ENCODE peak calls at places on chromosomes 12 and 14, in six cellular contexts. Q, I, Y, G, D and T are unnamed samples.

GRCh38 chr12:25276199-25276937 is 25.6 kb upstream of the KRAS start:
- DNase-seq in Q (peak), D (peak), I (no peak), G (peak), Y (no peak), T (no peak)

GRCh38 chr12:112530941-112531340 is 112.2 kb downstream of the PTPN11 start:
- DNase-seq in I (no peak), Y (no peak), Q (no peak), G (no peak), D (no peak), T (no peak)

GRCh38 chr14:86013663-86014062 is 483.7 kb downstream of the FLRT2 start:
- DNase-seq in I (no peak), G (no peak), Q (no peak), D (no peak), Y (no peak), T (no peak)

GRCh38 chr12:614727-615060 is 48.6 kb downstream of the NINJ2 start:
- DNase-seq in Y (no peak), G (no peak), I (no peak), Q (no peak), D (no peak), T (no peak)

GRCh38 chr12:102369876-102370275 is 110.5 kb downstream of the IGF1 start:
- DNase-seq in Q (no peak), G (no peak), Y (no peak), D (no peak), I (no peak), T (no peak)

GRCh38 chr12:8680533-8680932 is 17.3 kb upstream of the RIMKLB start:
- DNase-seq in Y (peak), I (no peak), D (no peak), G (no peak), Q (no peak), T (no peak)

GRCh38 chr14:50601405-50601804 is 41.5 kb downstream of the ATL1 start:
- DNase-seq in D (no peak), Y (no peak), I (no peak), G (no peak), Q (no peak), T (no peak)

GRCh38 chr14:55245657-55246268 is 25.5 kb upstream of the FBXO34 start:
- DNase-seq in G (no peak), I (no peak), Y (peak), Q (no peak), D (peak), T (peak)

GRCh38 chr12:44227601-44228000 is 391.7 kb downstream of the TMEM117 start:
- DNase-seq in I (no peak), Q (no peak), D (no peak), Y (no peak), G (no peak), T (no peak)

GRCh38 chr14:76516884-76517283 is 140.9 kb downstream of the ESRRB start:
- DNase-seq in D (no peak), Q (no peak), I (no peak), Y (no peak), G (no peak), T (no peak)

GRCh38 chr14:47674148-47674545 is 1.3 kb downstream of the MDGA2 start:
- DNase-seq in I (no peak), Y (peak), G (no peak), Q (no peak), D (no peak), T (peak)

GRCh38 chr12:41943671-41944070 is 201.0 kb downstream of the GXYLT1 start:
- DNase-seq in D (no peak), Y (no peak), I (no peak), Q (no peak), G (no peak), T (no peak)

GRCh38 chr12:116528067-116528466 is 31.1 kb upstream of the MAP1LC3B2 start:
- DNase-seq in Y (no peak), I (no peak), D (no peak), G (no peak), Q (no peak), T (no peak)

GRCh38 chr12:50505945-50506344 is 1.2 kb downstream of the DIP2B start:
- DNase-seq in G (no peak), Y (no peak), I (peak), D (peak), Q (no peak), T (no peak)
- H3K27ac ChIP-seq in G (peak), Y (no peak), I (peak), D (peak), Q (no peak), T (peak)

DNA sequence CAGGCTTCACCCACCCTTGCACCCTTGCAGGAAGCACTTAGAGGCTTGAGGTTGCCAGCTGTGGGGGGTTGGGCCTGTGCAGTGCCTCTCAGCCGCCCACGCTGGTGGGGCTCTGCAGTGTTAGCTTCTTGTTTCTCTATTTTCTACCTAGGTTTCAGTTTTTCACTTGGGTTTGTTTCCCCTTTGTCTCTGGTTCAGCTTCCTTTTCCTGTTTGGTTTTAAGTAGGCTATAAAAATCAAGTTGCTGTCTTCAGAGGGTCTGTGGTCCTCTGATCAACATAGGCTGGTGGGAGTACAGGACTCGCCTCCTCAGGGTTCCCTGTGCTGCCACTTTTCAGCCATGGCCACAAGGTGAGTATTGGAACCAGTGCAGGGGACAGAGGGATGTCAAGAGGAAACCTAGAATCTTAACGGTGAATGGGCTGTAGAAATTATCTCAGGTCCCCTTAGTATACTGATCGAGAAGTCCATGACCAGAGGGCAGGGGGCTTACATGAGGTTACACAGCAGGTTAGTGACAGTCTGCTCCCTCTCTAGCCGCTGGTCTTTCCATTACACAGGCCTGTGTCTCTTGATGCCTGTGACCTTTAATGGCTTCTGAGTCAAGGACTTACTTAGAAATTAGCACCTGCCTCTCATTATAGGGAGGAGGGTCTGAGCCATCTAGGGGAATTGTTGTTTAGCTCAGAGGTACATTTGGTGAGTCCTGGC is at the start of gene EVL:
- DNase-seq in G (no peak), I (peak), Y (no peak), Q (no peak), D (peak), T (no peak)
- H3K4me3 ChIP-seq in G (peak), I (peak), Y (no peak), Q (no peak), D (no peak), T (no peak)

GRCh38 chr12:13350946-13351345 is 154.4 kb downstream of the EMP1 start:
- DNase-seq in G (no peak), I (no peak), Y (no peak), Q (no peak), D (no peak), T (no peak)

GRCh38 chr12:13348464-13348863 is 151.9 kb downstream of the EMP1 start:
- DNase-seq in G (no peak), Y (no peak), D (no peak), Q (no peak), I (no peak), T (no peak)

GRCh38 chr12:13345722-13346121 is 149.2 kb downstream of the EMP1 start:
- DNase-seq in Q (no peak), D (no peak), G (no peak), Y (no peak), I (no peak), T (no peak)

GRCh38 chr12:13350381-13350780 is 153.9 kb downstream of the EMP1 start:
- DNase-seq in D (no peak), Q (no peak), I (no peak), G (no peak), Y (no peak), T (no peak)

GRCh38 chr12:13347241-13348043 is 150.9 kb downstream of the EMP1 start:
- DNase-seq in I (no peak), Q (no peak), D (no peak), G (no peak), Y (no peak), T (no peak)
- TF ChIP-seq CTCF in I (no peak), Q (no peak), D (no peak), G (no peak), Y (peak), T (peak)

DNA sequence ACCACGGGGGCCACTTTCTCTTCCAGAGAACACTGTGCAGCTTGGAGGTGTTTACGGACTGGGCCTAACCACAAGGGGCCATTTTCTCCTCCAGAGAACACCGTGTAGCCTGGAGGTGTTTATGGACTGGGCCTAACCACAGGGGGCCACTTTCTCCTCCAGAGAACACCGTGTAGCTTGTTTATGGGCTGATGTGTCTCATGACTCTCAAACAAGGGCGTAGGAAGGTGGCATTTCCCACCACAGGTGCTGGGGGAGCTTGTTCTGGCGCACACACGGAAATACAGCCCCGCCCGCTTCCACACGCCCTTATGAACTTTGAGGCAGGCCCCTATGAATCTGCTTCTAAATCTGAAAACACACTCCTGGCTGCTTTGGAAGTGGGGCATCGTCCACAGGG is 174.6 kb upstream of the SFSWAP start:
- DNase-seq in I (no peak), Q (no peak), G (no peak), D (no peak), Y (no peak), T (no peak)
- H3K27ac ChIP-seq in I (no peak), Q (no peak), G (no peak), D (no peak), Y (no peak), T (no peak)